ENCODE peak calls at places on chromosomes 6 and 20, in five cellular contexts. P is ovary, D is astrocyte, R is neuronal stem cell, J is left ventricle myocardium inferior. X is an unnamed sample.

GRCh38 chr6:34239893-34240292 is 3.2 kb downstream of the HMGA1 start:
- DNase-seq in P (peak), J (no peak), D (no peak), R (no peak), X (no peak)

GRCh38 chr6:33276864-33277662 is at the start of gene B3GALT4:
- DNase-seq in J (peak), R (peak), D (peak), P (peak), X (no peak)

GRCh38 chr6:43695078-43695966 is 7.7 kb upstream of the MRPS18A start:
- DNase-seq in J (peak), P (no peak), R (no peak), D (no peak), X (no peak)

GRCh38 chr6:151535476-151536279 is 41.9 kb downstream of the CCDC170 start:
- DNase-seq in J (no peak), D (no peak), R (no peak), P (no peak), X (no peak)

GRCh38 chr6:116459927-116460326 is 1.2 kb upstream of the CALHM6 start:
- DNase-seq in P (no peak), R (no peak), J (no peak), D (no peak), X (no peak)

GRCh38 chr20:12737900-12738299 is 270.9 kb upstream of the SPTLC3 start:
- DNase-seq in P (no peak), R (no peak), J (no peak), D (no peak), X (no peak)

GRCh38 chr6:122580731-122581130 is 29.5 kb upstream of the PKIB start:
- DNase-seq in J (no peak), R (no peak), P (no peak), D (peak), X (no peak)

GRCh38 chr6:39941820-39942219 is 7.6 kb upstream of the MOCS1 start:
- DNase-seq in P (no peak), D (no peak), R (no peak), J (no peak), X (no peak)

GRCh38 chr6:87917861-87918260 is 129.8 kb upstream of the SPACA1 start:
- DNase-seq in D (no peak), P (no peak), R (no peak), J (no peak), X (no peak)

GRCh38 chr6:148203970-148204369 is 138.7 kb upstream of the SASH1 start:
- DNase-seq in P (no peak), D (peak), R (no peak), J (no peak), X (peak)

GRCh38 chr6:133804263-133804662 is 84.7 kb upstream of the TCF21 start:
- DNase-seq in R (no peak), D (peak), J (no peak), P (peak), X (no peak)

GRCh38 chr20:58439974-58440767 is 51.1 kb downstream of the VAPB start:
- DNase-seq in R (no peak), D (no peak), J (no peak), P (no peak), X (no peak)

GRCh38 chr6:144661101-144661806 is 376.1 kb downstream of the UTRN start:
- DNase-seq in D (peak), R (no peak), P (no peak), J (no peak), X (no peak)

GRCh38 chr20:46801003-46801702 is 91.7 kb downstream of the SLC2A10 start:
- DNase-seq in D (no peak), J (no peak), P (no peak), R (no peak), X (no peak)

GRCh38 chr6:168037856-168038255 is 40.4 kb downstream of the KIF25 start:
- DNase-seq in J (no peak), D (no peak), P (no peak), R (no peak), X (no peak)

GRCh38 chr6:7904654-7905319 is 5.8 kb downstream of the TXNDC5 start:
- DNase-seq in J (no peak), D (no peak), P (no peak), R (no peak), X (no peak)

GRCh38 chr6:64280569-64280968 is 645.0 kb downstream of the PHF3 start:
- DNase-seq in R (peak), P (no peak), J (no peak), D (no peak), X (no peak)

GRCh38 chr20:39258253-39258652 is 296.1 kb downstream of the DHX35 start:
- DNase-seq in J (no peak), R (no peak), P (no peak), D (no peak), X (no peak)

GRCh38 chr6:74181471-74181870 is 485.5 kb downstream of the CD109 start:
- DNase-seq in P (no peak), R (no peak), J (no peak), D (no peak), X (no peak)

GRCh38 chr20:62907377-62908317 is 18.7 kb downstream of the DIDO1 start:
- DNase-seq in J (no peak), R (no peak), D (no peak), P (no peak), X (no peak)

GRCh38 chr20:38211200-38212097 is 46.4 kb upstream of the TGM2 start:
- DNase-seq in P (no peak), J (peak), D (no peak), R (no peak), X (no peak)

GRCh38 chr20:38843346-38843745 is 37.8 kb downstream of the PPP1R16B start:
- DNase-seq in R (no peak), P (no peak), J (no peak), D (no peak), X (no peak)

GRCh38 chr6:135875446-135875845 is 23.9 kb downstream of the PDE7B start:
- DNase-seq in D (peak), R (no peak), J (no peak), P (no peak), X (no peak)

GRCh38 chr20:23641936-23642751 is 4.4 kb upstream of the CST3 start:
- DNase-seq in J (no peak), D (peak), R (no peak), P (no peak), X (no peak)

GRCh38 chr6:138540468-138540867 is 41.2 kb upstream of the NHSL1 start:
- DNase-seq in D (peak), J (no peak), P (no peak), R (no peak), X (peak)

GRCh38 chr20:57526067-57526884 is 1.3 kb upstream of the CTCFL start:
- DNase-seq in D (no peak), R (no peak), J (no peak), P (no peak), X (no peak)

GRCh38 chr6:10269814-10270472 is 144.9 kb downstream of the TFAP2A start:
- DNase-seq in R (no peak), J (no peak), P (no peak), D (peak), X (no peak)

GRCh38 chr20:50450961-50451752 is 59.0 kb upstream of the PTPN1 start:
- DNase-seq in R (no peak), D (peak), J (no peak), P (peak), X (no peak)

GRCh38 chr6:105611606-105612005 is 208.7 kb upstream of the PREP start:
- DNase-seq in P (no peak), D (no peak), R (no peak), J (no peak), X (no peak)

GRCh38 chr20:8536219-8536618 is 404.2 kb downstream of the PLCB1 start:
- DNase-seq in P (no peak), J (no peak), D (no peak), R (no peak), X (no peak)

GRCh38 chr6:148509789-148510581 is 167.3 kb downstream of the SASH1 start:
- DNase-seq in D (peak), R (no peak), J (peak), P (no peak), X (no peak)

GRCh38 chr6:7413151-7413823 is 23.7 kb downstream of the RIOK1 start:
- DNase-seq in P (no peak), R (peak), D (no peak), J (no peak), X (no peak)

GRCh38 chr20:21633829-21634228 is 71.6 kb upstream of the PAX1 start:
- DNase-seq in D (no peak), R (no peak), P (no peak), J (no peak), X (no peak)

GRCh38 chr20:25032065-25032477 is 25.9 kb downstream of the ACSS1 start:
- DNase-seq in R (no peak), D (no peak), P (no peak), J (no peak), X (no peak)

GRCh38 chr6:138689849-138690248 is 83.7 kb upstream of the CCDC28A start:
- DNase-seq in R (no peak), P (no peak), D (peak), J (no peak), X (no peak)

GRCh38 chr20:53678315-53678989 is 84.8 kb upstream of the ZNF217 start:
- DNase-seq in J (no peak), R (no peak), P (no peak), D (no peak), X (no peak)

GRCh38 chr6:35214869-35215664 is 1.3 kb downstream of the SCUBE3 start:
- DNase-seq in P (no peak), J (no peak), R (no peak), D (no peak), X (no peak)

GRCh38 chr6:129104131-129104530 is 221.2 kb downstream of the LAMA2 start:
- DNase-seq in P (no peak), D (peak), J (no peak), R (no peak), X (peak)

GRCh38 chr6:33915134-33915533 is 111.3 kb upstream of the MLN start:
- DNase-seq in R (no peak), P (no peak), J (peak), D (no peak), X (no peak)

GRCh38 chr6:26250806-26251075 is 114.3 kb upstream of the BTN3A2 start:
- DNase-seq in D (no peak), R (no peak), P (no peak), J (no peak), X (no peak)

GRCh38 chr20:33408313-33408712 is 7.0 kb upstream of the CDK5RAP1 start:
- DNase-seq in R (no peak), P (no peak), D (no peak), J (no peak), X (no peak)
- H3K27ac ChIP-seq in R (no peak), P (no peak), D (no peak), J (no peak), X (peak)

DNA sequence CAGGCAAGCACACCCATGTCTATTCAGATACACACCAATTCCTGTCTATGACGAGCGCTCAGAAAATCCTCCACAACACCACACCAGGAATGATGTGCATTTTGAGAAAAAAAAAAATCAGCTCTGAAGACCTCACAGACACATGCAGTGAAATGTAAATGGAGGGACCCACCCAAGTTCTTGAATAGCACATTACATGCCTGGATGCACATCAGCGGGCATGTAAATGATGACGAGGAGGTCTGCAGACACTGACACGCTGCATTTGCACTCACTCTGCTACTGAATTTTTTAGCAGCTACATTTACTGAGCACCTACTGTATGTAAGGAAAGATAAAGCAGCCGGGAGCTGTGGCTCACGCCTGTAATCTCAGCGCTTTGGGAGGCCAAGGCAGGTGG is 14.7 kb downstream of the NRSN2 start:
- DNase-seq in J (no peak), P (no peak), D (no peak), R (no peak), X (no peak)
- H3K27ac ChIP-seq in J (no peak), P (no peak), D (no peak), R (no peak), X (no peak)

DNA sequence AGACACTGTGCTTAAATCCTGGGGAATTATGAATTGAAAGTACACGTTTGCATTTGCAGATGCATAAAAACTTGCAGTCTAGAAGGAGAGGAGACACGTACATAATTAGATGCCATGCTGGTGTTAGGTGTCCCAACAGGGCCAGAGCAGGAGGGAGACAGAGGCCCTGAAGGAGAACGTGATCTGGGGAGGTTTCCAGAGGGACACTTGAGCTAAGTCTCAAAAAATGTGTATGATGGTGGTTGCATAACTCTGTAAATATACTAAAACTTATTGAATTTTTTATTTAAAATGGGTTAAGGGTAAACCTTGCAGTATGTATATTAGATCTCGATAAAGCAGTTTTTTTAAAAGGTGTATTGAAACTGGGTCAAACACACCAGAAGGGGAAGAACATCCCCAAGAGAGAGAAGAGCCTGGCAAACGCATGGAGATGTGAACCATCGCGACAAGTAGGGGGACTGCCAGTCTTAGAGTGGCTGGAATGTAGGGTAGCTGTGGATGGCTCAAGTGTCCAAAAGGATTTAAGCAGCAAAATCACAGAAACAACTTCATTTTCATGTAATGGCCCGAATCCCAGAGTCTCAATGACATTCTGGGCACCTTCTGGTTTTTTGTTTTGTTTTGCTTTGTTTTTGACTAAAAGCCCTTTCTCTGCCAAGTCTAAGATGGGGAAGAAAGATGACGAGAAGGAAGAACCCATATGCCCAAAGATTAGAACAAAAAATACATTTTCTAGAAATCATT is 15.3 kb downstream of the TRAF3IP2 start:
- DNase-seq in R (no peak), D (no peak), P (no peak), J (no peak), X (no peak)
- H3K27ac ChIP-seq in R (no peak), D (peak), P (no peak), J (peak), X (peak)

GRCh38 chr6:84773431-84774173 is 9.2 kb upstream of the TBX18 start:
- DNase-seq in P (no peak), J (peak), R (peak), D (no peak), X (no peak)
- H3K27ac ChIP-seq in P (no peak), J (peak), R (no peak), D (peak), X (no peak)

GRCh38 chr20:31708839-31709534 is 13.7 kb downstream of the BCL2L1 start:
- DNase-seq in D (no peak), J (no peak), R (no peak), P (no peak), X (no peak)

GRCh38 chr20:31707994-31708744 is 14.5 kb downstream of the BCL2L1 start:
- DNase-seq in D (no peak), P (no peak), R (no peak), J (peak), X (no peak)

GRCh38 chr20:31710423-31711250 is 12.0 kb downstream of the BCL2L1 start:
- DNase-seq in J (peak), D (no peak), P (no peak), R (no peak), X (no peak)

GRCh38 chr20:31711416-31712111 is 11.1 kb downstream of the BCL2L1 start:
- DNase-seq in D (no peak), P (no peak), J (no peak), R (no peak), X (no peak)

DNA sequence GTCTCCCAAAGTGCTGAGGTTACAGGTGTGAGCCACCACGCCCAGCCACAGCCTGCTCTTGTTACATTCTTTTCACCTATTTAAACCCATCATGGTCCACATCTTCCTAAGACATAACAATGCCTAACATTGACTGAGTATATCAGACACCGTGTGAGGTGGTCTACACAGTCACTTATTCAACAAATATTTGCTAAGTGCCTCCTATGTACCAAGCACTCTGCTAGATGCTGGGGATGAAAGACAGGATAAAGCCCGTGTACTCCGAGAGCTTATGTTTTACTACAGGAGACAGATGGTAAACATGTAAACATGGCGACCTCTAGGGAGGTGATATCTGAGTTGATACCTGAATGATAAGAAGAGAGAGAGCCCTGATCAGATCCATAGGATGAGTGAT is 12.7 kb downstream of the BCL2L1 start:
- DNase-seq in P (no peak), J (no peak), D (no peak), R (no peak), X (no peak)
- H3K27ac ChIP-seq in P (no peak), J (peak), D (no peak), R (no peak), X (no peak)

GRCh38 chr20:32764000-32764960 is 2.1 kb downstream of the DNMT3B start:
- DNase-seq in J (no peak), P (no peak), R (no peak), D (no peak), X (no peak)
- H3K27ac ChIP-seq in J (no peak), P (no peak), R (peak), D (no peak), X (no peak)

X was measured in SJSA1.